ENCODE peak calls at places on chromosomes 6 and 20, in four cellular contexts. A is GM23248, H is amygdala, N is GM12878. M is an unnamed sample.

GRCh38 chr20:56636701-56637100 is 7.6 kb downstream of the TFAP2C start:
- DNase-seq in A (peak), H (no peak), N (no peak), M (no peak)

GRCh38 chr6:72953901-72954494 is 271.3 kb downstream of the KHDC1L start:
- DNase-seq in A (peak), H (no peak), N (no peak), M (no peak)

GRCh38 chr6:21238208-21238607 is 355.3 kb upstream of the SOX4 start:
- DNase-seq in A (no peak), H (no peak), N (no peak), M (no peak)

GRCh38 chr20:6081236-6081635 is 27.4 kb upstream of the LRRN4 start:
- DNase-seq in A (peak), H (no peak), N (no peak), M (no peak)

GRCh38 chr6:33692760-33693158 is 18.7 kb downstream of the UQCC2 start:
- DNase-seq in A (peak), H (no peak), N (no peak), M (no peak)

GRCh38 chr6:109187399-109188114 is 92.2 kb downstream of the CEP57L1 start:
- DNase-seq in A (peak), H (peak), N (no peak), M (peak)

GRCh38 chr6:2733324-2733723 is 17.4 kb downstream of the MYLK4 start:
- DNase-seq in A (peak), H (no peak), N (peak), M (no peak)

GRCh38 chr20:32516583-32516982 is 68.5 kb downstream of the NOL4L start:
- DNase-seq in A (no peak), H (no peak), N (no peak), M (no peak)

GRCh38 chr6:3022765-3023662 is 23.3 kb downstream of the NQO2 start:
- DNase-seq in A (peak), H (no peak), N (no peak), M (no peak)

GRCh38 chr6:163341224-163341623 is 73.3 kb upstream of the QKI start:
- DNase-seq in A (no peak), H (no peak), N (no peak), M (no peak)

GRCh38 chr6:32107447-32107846 is 1.7 kb downstream of the TNXB start:
- DNase-seq in A (peak), H (no peak), N (no peak), M (no peak)

GRCh38 chr6:163565140-163565539 is 150.6 kb downstream of the QKI start:
- DNase-seq in A (peak), H (no peak), N (no peak), M (no peak)

GRCh38 chr6:90538651-90539050 is 48.2 kb downstream of the MAP3K7 start:
- DNase-seq in A (peak), H (no peak), N (no peak), M (no peak)

GRCh38 chr20:38825901-38826625 is 20.6 kb downstream of the PPP1R16B start:
- DNase-seq in A (peak), H (no peak), N (no peak), M (peak)

GRCh38 chr6:165662041-165662491 is 975 bp downstream of the PDE10A start:
- DNase-seq in A (peak), H (no peak), N (no peak), M (no peak)

GRCh38 chr20:44471481-44471882 is 4.2 kb upstream of the TTPAL start:
- DNase-seq in A (peak), H (no peak), N (no peak), M (no peak)

GRCh38 chr6:33837971-33838665 is 34.3 kb upstream of the MLN start:
- DNase-seq in A (peak), H (no peak), N (no peak), M (no peak)

GRCh38 chr20:48541581-48542071 is 286.2 kb downstream of the PREX1 start:
- DNase-seq in A (no peak), H (no peak), N (peak), M (no peak)

GRCh38 chr20:23180451-23180921 is 94.4 kb upstream of the CD93 start:
- DNase-seq in A (no peak), H (no peak), N (no peak), M (no peak)

GRCh38 chr20:43583982-43584432 is 6.7 kb upstream of the IFT52 start:
- DNase-seq in A (peak), H (peak), N (no peak), M (peak)

GRCh38 chr6:135233676-135234491 is 52.8 kb downstream of the MYB start:
- DNase-seq in A (no peak), H (no peak), N (no peak), M (no peak)

GRCh38 chr6:39321761-39322160 is 741 bp downstream of the KCNK16 start:
- DNase-seq in A (no peak), H (no peak), N (no peak), M (no peak)

GRCh38 chr6:71419217-71419953 is 130.8 kb downstream of the OGFRL1 start:
- DNase-seq in A (peak), H (no peak), N (no peak), M (no peak)

GRCh38 chr6:141050470-141050869 is 1082.3 kb upstream of the GJE1 start:
- DNase-seq in A (no peak), H (no peak), N (no peak), M (no peak)

GRCh38 chr6:161836643-161837448 is 563.0 kb upstream of the AGPAT4 start:
- DNase-seq in A (peak), H (no peak), N (no peak), M (no peak)

GRCh38 chr20:24738981-24739633 is 210.0 kb upstream of the CST7 start:
- DNase-seq in A (no peak), H (no peak), N (peak), M (no peak)

GRCh38 chr20:51009303-51010042 is 13.4 kb downstream of the KCNG1 start:
- DNase-seq in A (no peak), H (no peak), N (no peak), M (no peak)

GRCh38 chr6:165817148-165817547 is 154.1 kb upstream of the PDE10A start:
- DNase-seq in A (no peak), H (no peak), N (no peak), M (no peak)

GRCh38 chr20:50746138-50746940 is 15.0 kb downstream of the PARD6B start:
- DNase-seq in A (peak), H (no peak), N (no peak), M (no peak)

GRCh38 chr20:56244259-56244658 is 4.3 kb upstream of the MC3R start:
- DNase-seq in A (no peak), H (no peak), N (no peak), M (no peak)

GRCh38 chr6:168310945-168311344 is 8.6 kb downstream of the DACT2 start:
- DNase-seq in A (no peak), H (no peak), N (no peak), M (no peak)

GRCh38 chr6:15158821-15159619 is 86.8 kb upstream of the JARID2 start:
- DNase-seq in A (no peak), H (no peak), N (no peak), M (no peak)